ENCODE peak calls at places on chromosomes 5 and 9, in eight cellular contexts. B, A, C, E, K, Z, D and V are unnamed samples.

GRCh38 chr9:133580416-133580738 is 28.8 kb downstream of the FAM163B start:
- DNase-seq in A (no peak), Z (peak; percentile 37), D (no peak), E (no peak), C (no peak), K (no peak), B (no peak), V (no peak)

GRCh38 chr9:107228648-107229047 is 54.4 kb upstream of the RAD23B start:
- DNase-seq in E (no peak), Z (peak; percentile 89), D (no peak), B (no peak), K (no peak), A (no peak), C (no peak), V (peak; percentile 81)

GRCh38 chr5:32193591-32193990 is 19.5 kb upstream of the GOLPH3 start:
- DNase-seq in K (peak; percentile 97), D (peak; percentile 95), C (no peak), E (no peak), A (peak; percentile 98), B (peak; percentile 88), Z (peak; percentile 98), V (peak; percentile 100)

GRCh38 chr5:120532835-120533234 is 68.7 kb downstream of the PRR16 start:
- DNase-seq in C (no peak), E (no peak), A (peak; percentile 15), B (no peak), K (no peak), D (no peak), Z (no peak), V (no peak)

GRCh38 chr9:137095664-137096517 is 9.1 kb downstream of the MAN1B1 start:
- DNase-seq in D (no peak), A (no peak), E (no peak), K (no peak), C (peak; percentile 66), B (no peak), Z (no peak), V (no peak)

GRCh38 chr9:138077126-138077525 is 199.5 kb downstream of the CACNA1B start:
- DNase-seq in Z (no peak), D (no peak), A (no peak), C (no peak), B (peak; percentile 33), E (no peak), K (no peak), V (no peak)

GRCh38 chr9:89137548-89138462 is 40.8 kb downstream of the SHC3 start:
- DNase-seq in A (no peak), C (no peak), B (peak; percentile 77), D (peak; percentile 80), K (no peak), E (peak; percentile 25), Z (no peak), V (no peak)

GRCh38 chr9:109264865-109265532 is 55.9 kb downstream of the EPB41L4B start:
- DNase-seq in D (no peak), Z (peak; percentile 88), E (no peak), B (no peak), K (no peak), C (no peak), A (no peak), V (no peak)

GRCh38 chr9:108535526-108535925 is 320.3 kb downstream of the ACTL7B start:
- DNase-seq in A (peak; percentile 1), C (no peak), E (peak; percentile 4), B (no peak), K (no peak), Z (no peak), D (no peak), V (no peak)

GRCh38 chr9:124810513-124811355 is 33.8 kb downstream of the OLFML2A start:
- DNase-seq in Z (no peak), E (no peak), K (no peak), B (no peak), D (peak; percentile 84), C (no peak), A (no peak), V (no peak)

GRCh38 chr9:133023117-133023890 is 7.5 kb upstream of the GTF3C5 start:
- DNase-seq in E (no peak), C (no peak), K (no peak), D (peak; percentile 12), B (no peak), Z (no peak), A (peak; percentile 28), V (no peak)

GRCh38 chr5:123802298-123802951 is 290.4 kb downstream of the CSNK1G3 start:
- DNase-seq in C (no peak), K (no peak), A (no peak), B (no peak), E (no peak), Z (no peak), D (no peak), V (no peak)

GRCh38 chr5:6405591-6405990 is 27.2 kb upstream of the MED10 start:
- DNase-seq in B (no peak), C (no peak), A (no peak), K (no peak), E (no peak), Z (no peak), D (no peak), V (no peak)

GRCh38 chr5:103745353-103746065 is 182.9 kb upstream of the NUDT12 start:
- DNase-seq in D (no peak), K (no peak), E (no peak), B (no peak), Z (no peak), C (no peak), A (no peak), V (no peak)

GRCh38 chr9:110650261-110650660 is 18.3 kb upstream of the MUSK start:
- DNase-seq in D (no peak), Z (no peak), B (no peak), K (no peak), E (no peak), A (no peak), C (no peak), V (no peak)

GRCh38 chr9:74496819-74497749 is at the start of gene RORB:
- DNase-seq in Z (peak; percentile 13), C (no peak), E (peak; percentile 84), D (peak; percentile 24), A (peak; percentile 60), B (peak; percentile 73), K (no peak), V (peak; percentile 4)

GRCh38 chr9:128863647-128864046 is 18.1 kb downstream of the KYAT1 start:
- DNase-seq in B (peak; percentile 87), A (peak; percentile 84), K (peak; percentile 49), Z (peak; percentile 51), E (no peak), D (peak; percentile 85), C (peak; percentile 72), V (peak; percentile 6)

GRCh38 chr9:120593250-120593954 is 13.4 kb upstream of the CDK5RAP2 start:
- DNase-seq in B (no peak), E (no peak), K (no peak), A (no peak), C (no peak), Z (no peak), D (no peak), V (no peak)

GRCh38 chr5:67807116-67807888 is 408.3 kb upstream of the PIK3R1 start:
- DNase-seq in Z (no peak), B (no peak), D (no peak), C (no peak), K (no peak), A (no peak), E (no peak), V (no peak)

GRCh38 chr5:165627548-165628170 is 2122.2 kb downstream of the MAT2B start:
- DNase-seq in K (no peak), Z (no peak), C (no peak), D (no peak), B (no peak), A (no peak), E (no peak), V (no peak)

GRCh38 chr9:85716031-85716877 is 25.5 kb downstream of the AGTPBP1 start:
- DNase-seq in C (no peak), K (peak; percentile 86), E (peak; percentile 41), B (no peak), Z (no peak), D (no peak), A (peak; percentile 58), V (no peak)

GRCh38 chr5:101716941-101717340 is 579.1 kb downstream of the SLCO4C1 start:
- DNase-seq in D (no peak), C (no peak), A (no peak), K (no peak), B (no peak), Z (no peak), E (no peak), V (no peak)

GRCh38 chr9:121963542-121963995 is 129.5 kb downstream of the TTLL11 start:
- DNase-seq in D (peak; percentile 48), B (no peak), K (no peak), C (no peak), A (peak; percentile 41), Z (no peak), E (no peak), V (no peak)